ENCODE peak calls at places on chromosomes 13 and 19, in six cellular contexts. U is NCI-H1105; J is progenitor cell of endocrine pancreas; R is activated naive CD4-positive, alpha-beta T cell treated with anti-CD3 and anti-CD28 coated beads, Interleukin-2, amount 50 U/mL, for 72 hours; F is AG10803; Q is activated CD4-positive, alpha-beta T cell treated with anti-CD3 and anti-CD28 coated beads for 4 hours. D is an unnamed sample.

GRCh38 chr13:113091211-113091771 is 14.3 kb upstream of the F7 start:
- DNase-seq in Q (no peak), U (no peak), F (no peak), R (no peak), J (no peak), D (no peak)

GRCh38 chr19:37333457-37333856 is 37.4 kb upstream of the ZNF527 start:
- DNase-seq in F (no peak), Q (no peak), U (no peak), R (no peak), J (no peak), D (peak; percentile 9)

GRCh38 chr13:71618154-71618553 is 248.8 kb downstream of the DACH1 start:
- DNase-seq in Q (no peak), U (no peak), F (no peak), R (no peak), J (no peak), D (no peak)

GRCh38 chr19:2550431-2551171 is 74.7 kb downstream of the GADD45B start:
- DNase-seq in U (no peak), R (no peak), Q (no peak), J (no peak), F (peak; percentile 51), D (no peak)

GRCh38 chr13:112573710-112574109 is 14.2 kb downstream of the TUBGCP3 start:
- DNase-seq in Q (no peak), R (no peak), F (no peak), U (no peak), J (no peak), D (no peak)

GRCh38 chr13:97076898-97077297 is 82.6 kb upstream of the OXGR1 start:
- DNase-seq in J (no peak), U (no peak), Q (no peak), F (no peak), R (no peak), D (no peak)

GRCh38 chr19:1243768-1244692 is 2.5 kb downstream of the ATP5F1D start:
- DNase-seq in Q (peak; percentile 84), R (peak; percentile 86), U (peak; percentile 40), F (peak; percentile 82), J (peak; percentile 80), D (peak; percentile 88)

GRCh38 chr13:44746690-44747089 is 170.6 kb upstream of the TSC22D1 start:
- DNase-seq in U (no peak), R (no peak), Q (no peak), J (no peak), F (peak; percentile 40), D (no peak)

GRCh38 chr13:87810391-87810801 is 139.2 kb downstream of the SLITRK5 start:
- DNase-seq in Q (no peak), J (no peak), U (no peak), R (no peak), F (no peak), D (no peak)

GRCh38 chr13:73937420-73937819 is 196.8 kb downstream of the KLF12 start:
- DNase-seq in J (no peak), R (no peak), F (no peak), Q (no peak), U (no peak), D (no peak)

GRCh38 chr19:18603255-18603957 is 3.2 kb downstream of the CRLF1 start:
- DNase-seq in J (no peak), R (no peak), F (peak; percentile 21), Q (no peak), U (no peak), D (peak; percentile 11)

GRCh38 chr19:1066251-1066747 is 668 bp upstream of the ARHGAP45 start:
- DNase-seq in U (no peak), F (no peak), J (no peak), R (no peak), Q (no peak), D (no peak)

GRCh38 chr19:47741544-47742125 is 3.7 kb upstream of the NOP53 start:
- DNase-seq in Q (no peak), F (no peak), U (no peak), J (no peak), R (no peak), D (no peak)

GRCh38 chr19:18044825-18045304 is 36.9 kb downstream of the ARRDC2 start:
- DNase-seq in J (peak; percentile 28), F (peak; percentile 67), Q (peak; percentile 84), R (peak; percentile 93), U (no peak), D (peak; percentile 85)

GRCh38 chr13:43303040-43303729 is 279.8 kb downstream of the DNAJC15 start:
- DNase-seq in Q (no peak), J (peak; percentile 37), R (no peak), U (peak; percentile 12), F (peak; percentile 84), D (peak; percentile 13)

GRCh38 chr13:99473515-99473914 is 27.8 kb upstream of the TM9SF2 start:
- DNase-seq in U (no peak), J (no peak), F (no peak), R (no peak), Q (no peak), D (no peak)